ENCODE peak calls at places on chromosomes 1 and 21, in four cellular contexts. One of them, this sample, is unnamed.

GRCh38 chr1:39852214-39852791 is 31.0 kb downstream of the TRIT1 start:
- DNase-seq in CD8-positive, alpha-beta T cell: no peak
- DNase-seq in dorsolateral prefrontal cortex: no peak
- DNase-seq in AG04450: no peak
- DNase-seq in this sample: no peak

GRCh38 chr1:40178200-40178599 is 17.0 kb downstream of the RLF start:
- DNase-seq in dorsolateral prefrontal cortex: no peak
- DNase-seq in CD8-positive, alpha-beta T cell: no peak
- DNase-seq in AG04450: no peak
- DNase-seq in this sample: no peak

GRCh38 chr1:48019714-48020315 is 22.6 kb upstream of the TRABD2B start:
- DNase-seq in dorsolateral prefrontal cortex: no peak
- DNase-seq in AG04450: no peak
- DNase-seq in CD8-positive, alpha-beta T cell: no peak
- DNase-seq in this sample: no peak

GRCh38 chr21:25953659-25954058 is 216.9 kb downstream of the APP start:
- DNase-seq in dorsolateral prefrontal cortex: no peak
- DNase-seq in CD8-positive, alpha-beta T cell: no peak
- DNase-seq in AG04450: no peak
- DNase-seq in this sample: no peak

GRCh38 chr1:230643887-230644286 is 1.6 kb downstream of the COG2 start:
- DNase-seq in AG04450: peak
- DNase-seq in CD8-positive, alpha-beta T cell: no peak
- DNase-seq in dorsolateral prefrontal cortex: no peak
- DNase-seq in this sample: no peak

GRCh38 chr1:112396668-112397025 is 633 bp downstream of the CTTNBP2NL start:
- DNase-seq in dorsolateral prefrontal cortex: no peak
- DNase-seq in AG04450: no peak
- DNase-seq in CD8-positive, alpha-beta T cell: no peak
- DNase-seq in this sample: no peak

GRCh38 chr1:96979287-96979686 is 257.7 kb downstream of the PTBP2 start:
- DNase-seq in AG04450: no peak
- DNase-seq in dorsolateral prefrontal cortex: no peak
- DNase-seq in CD8-positive, alpha-beta T cell: no peak
- DNase-seq in this sample: no peak

GRCh38 chr1:208374391-208374941 is 130.3 kb upstream of the PLXNA2 start:
- DNase-seq in CD8-positive, alpha-beta T cell: no peak
- DNase-seq in AG04450: no peak
- DNase-seq in dorsolateral prefrontal cortex: no peak
- DNase-seq in this sample: no peak

GRCh38 chr1:221522440-221523050 is 219.3 kb downstream of the DUSP10 start:
- DNase-seq in CD8-positive, alpha-beta T cell: no peak
- DNase-seq in dorsolateral prefrontal cortex: no peak
- DNase-seq in AG04450: no peak
- DNase-seq in this sample: no peak

GRCh38 chr21:44684483-44684882 is 2.5 kb upstream of the KRTAP12-1 start:
- DNase-seq in AG04450: no peak
- DNase-seq in dorsolateral prefrontal cortex: no peak
- DNase-seq in CD8-positive, alpha-beta T cell: no peak
- DNase-seq in this sample: no peak

GRCh38 chr1:231632119-231632518 is 5.5 kb downstream of the DISC1 start:
- DNase-seq in CD8-positive, alpha-beta T cell: no peak
- DNase-seq in AG04450: no peak
- DNase-seq in dorsolateral prefrontal cortex: no peak
- DNase-seq in this sample: no peak

GRCh38 chr1:15089244-15089992 is 64.1 kb upstream of the TMEM51 start:
- DNase-seq in dorsolateral prefrontal cortex: no peak
- DNase-seq in CD8-positive, alpha-beta T cell: no peak
- DNase-seq in AG04450: no peak
- DNase-seq in this sample: no peak

GRCh38 chr1:63731117-63732043 is 42.4 kb upstream of the ROR1 start:
- DNase-seq in CD8-positive, alpha-beta T cell: no peak
- DNase-seq in AG04450: peak
- DNase-seq in dorsolateral prefrontal cortex: no peak
- DNase-seq in this sample: no peak

GRCh38 chr1:170032531-170033295 is 41.8 kb downstream of the KIFAP3 start:
- DNase-seq in dorsolateral prefrontal cortex: no peak
- DNase-seq in AG04450: no peak
- DNase-seq in CD8-positive, alpha-beta T cell: no peak
- DNase-seq in this sample: no peak

GRCh38 chr1:100479620-100480338 is 58.2 kb upstream of the GPR88 start:
- DNase-seq in dorsolateral prefrontal cortex: no peak
- DNase-seq in CD8-positive, alpha-beta T cell: no peak
- DNase-seq in AG04450: no peak
- DNase-seq in this sample: no peak

GRCh38 chr21:38768385-38769071 is 37.2 kb upstream of the ETS2 start:
- DNase-seq in AG04450: peak
- DNase-seq in dorsolateral prefrontal cortex: no peak
- DNase-seq in CD8-positive, alpha-beta T cell: no peak
- DNase-seq in this sample: no peak

GRCh38 chr1:232508161-232508661 is 121.7 kb downstream of the SIPA1L2 start:
- DNase-seq in CD8-positive, alpha-beta T cell: no peak
- DNase-seq in AG04450: no peak
- DNase-seq in dorsolateral prefrontal cortex: peak
- DNase-seq in this sample: no peak

GRCh38 chr1:41331546-41331917 is 29.7 kb upstream of the FOXO6 start:
- DNase-seq in dorsolateral prefrontal cortex: no peak
- DNase-seq in AG04450: no peak
- DNase-seq in CD8-positive, alpha-beta T cell: no peak
- DNase-seq in this sample: no peak

GRCh38 chr1:161179698-161180097 is 2.4 kb upstream of the B4GALT3 start:
- DNase-seq in AG04450: no peak
- DNase-seq in dorsolateral prefrontal cortex: no peak
- DNase-seq in CD8-positive, alpha-beta T cell: no peak
- DNase-seq in this sample: no peak

GRCh38 chr1:198848206-198848605 is 209.4 kb downstream of the PTPRC start:
- DNase-seq in dorsolateral prefrontal cortex: no peak
- DNase-seq in AG04450: no peak
- DNase-seq in CD8-positive, alpha-beta T cell: no peak
- DNase-seq in this sample: no peak

GRCh38 chr1:10696977-10697376 is 99.5 kb downstream of the CASZ1 start:
- DNase-seq in AG04450: no peak
- DNase-seq in dorsolateral prefrontal cortex: no peak
- DNase-seq in CD8-positive, alpha-beta T cell: no peak
- DNase-seq in this sample: no peak

GRCh38 chr1:14961661-14962267 is 191.8 kb upstream of the TMEM51 start:
- DNase-seq in AG04450: no peak
- DNase-seq in CD8-positive, alpha-beta T cell: no peak
- DNase-seq in dorsolateral prefrontal cortex: no peak
- DNase-seq in this sample: no peak

DNA sequence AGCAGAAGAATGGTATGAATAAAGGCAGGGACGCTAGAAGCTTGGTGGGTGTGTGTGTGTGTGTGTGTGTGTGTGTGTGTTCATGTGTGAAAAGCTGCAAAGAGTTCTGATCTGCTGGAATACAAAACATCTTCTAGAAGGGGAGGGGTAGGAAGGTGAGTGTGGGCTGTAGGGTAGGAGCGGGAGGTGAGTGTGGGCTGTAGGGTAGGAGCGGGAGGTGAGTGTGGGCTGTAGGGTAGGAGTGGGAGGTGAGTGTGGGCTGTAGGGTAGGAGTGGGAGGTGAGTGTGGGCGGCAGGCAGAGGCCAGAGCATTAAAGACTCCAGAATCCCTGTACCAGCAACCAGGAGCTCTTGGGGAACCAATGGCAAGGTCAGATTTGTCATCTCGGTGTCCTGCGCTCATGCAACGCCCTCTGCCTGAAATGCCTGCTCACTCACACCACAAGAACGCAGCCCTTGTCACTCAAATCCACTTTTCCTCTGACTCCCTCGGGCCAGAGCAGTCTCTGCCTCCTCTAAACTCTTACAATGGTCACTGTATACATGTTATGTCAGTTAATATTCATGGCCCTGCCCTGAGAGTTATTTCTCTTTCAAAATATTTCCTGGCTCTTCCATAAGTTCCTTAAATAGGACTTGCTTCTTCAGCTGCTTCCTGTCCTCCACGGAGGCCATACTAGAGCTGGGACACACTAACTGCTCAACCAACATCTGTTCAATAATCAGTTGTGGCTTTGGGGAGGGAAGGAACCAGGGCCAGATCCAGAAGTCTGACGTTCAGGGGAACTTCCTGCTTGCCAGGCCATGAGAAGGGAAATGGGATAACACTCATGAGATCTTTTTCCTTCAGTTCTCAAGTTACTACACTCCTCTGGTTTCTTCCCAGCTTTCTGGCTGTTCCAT is 53.6 kb upstream of the ZNF644 start:
- DNase-seq in CD8-positive, alpha-beta T cell: no peak
- DNase-seq in dorsolateral prefrontal cortex: no peak
- DNase-seq in AG04450: no peak
- DNase-seq in this sample: no peak
- TF ChIP-seq CTCF in CD8-positive, alpha-beta T cell: no peak
- TF ChIP-seq CTCF in dorsolateral prefrontal cortex: no peak
- TF ChIP-seq CTCF in AG04450: no peak
- TF ChIP-seq CTCF in this sample: no peak

DNA sequence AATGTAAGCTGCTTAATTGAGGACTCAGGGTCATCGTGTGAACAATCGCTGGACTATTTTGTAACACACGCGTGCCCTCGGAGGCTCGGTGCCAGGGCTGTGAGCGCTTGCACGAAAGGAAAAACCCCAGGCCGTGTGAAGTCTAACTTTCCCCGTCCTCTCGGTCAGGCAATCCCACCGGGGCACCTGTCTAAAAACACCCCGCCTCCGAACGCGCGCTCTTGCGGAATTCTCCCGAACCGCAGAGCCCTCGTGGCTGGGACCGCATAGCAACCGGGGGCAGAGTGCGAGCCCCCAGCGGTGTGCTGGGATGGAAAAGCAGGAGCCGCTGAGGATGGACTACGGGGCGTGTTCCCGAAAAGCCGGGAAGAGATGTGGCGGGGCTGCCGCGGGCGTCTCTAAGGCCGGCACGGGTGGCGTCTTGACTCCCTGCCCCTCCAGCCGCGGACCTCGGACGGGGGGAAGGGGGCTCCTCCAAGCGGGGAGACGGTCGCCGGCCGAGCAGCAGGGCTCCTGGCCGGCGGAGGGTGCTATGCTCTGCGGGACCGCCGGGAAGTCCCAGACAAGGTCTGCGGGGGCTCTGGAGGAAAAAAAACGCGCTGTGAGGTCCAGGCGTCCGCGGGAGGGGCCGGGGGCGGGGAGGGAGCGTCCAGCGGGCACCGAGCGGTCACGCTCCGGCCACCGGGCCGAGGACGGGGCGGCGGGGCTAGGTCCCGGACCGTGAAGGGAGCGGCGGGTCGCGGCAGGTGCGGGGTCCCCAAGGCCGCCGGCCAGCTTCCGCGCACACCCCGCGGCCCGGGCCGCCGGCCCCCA is 936 bp downstream of the ZBTB21 start:
- DNase-seq in AG04450: no peak
- DNase-seq in CD8-positive, alpha-beta T cell: peak
- DNase-seq in dorsolateral prefrontal cortex: no peak
- DNase-seq in this sample: peak
- TF ChIP-seq CTCF in AG04450: peak
- TF ChIP-seq CTCF in CD8-positive, alpha-beta T cell: no peak
- TF ChIP-seq CTCF in dorsolateral prefrontal cortex: peak
- TF ChIP-seq CTCF in this sample: peak

DNA sequence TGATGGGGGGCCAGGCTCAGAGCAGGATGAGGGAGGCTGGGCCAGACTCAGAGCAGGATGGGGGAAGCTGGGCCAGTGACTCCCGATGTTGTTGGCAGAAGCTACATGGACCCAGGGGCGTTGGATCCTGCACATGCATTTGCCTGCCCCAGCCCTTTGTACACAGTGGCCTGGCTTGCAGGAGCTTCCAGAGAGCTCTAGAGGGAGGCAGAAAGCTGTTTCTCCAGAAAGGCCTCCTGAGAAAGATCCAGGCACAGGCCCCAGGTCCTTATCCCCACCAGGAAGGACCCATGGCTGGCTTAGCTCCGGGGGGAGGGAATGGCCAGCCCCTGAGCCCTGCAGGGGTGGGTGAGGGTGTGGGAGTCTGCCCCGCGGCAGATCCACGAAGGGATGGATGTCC is 106.6 kb upstream of the ACTRT2 start:
- DNase-seq in CD8-positive, alpha-beta T cell: no peak
- DNase-seq in dorsolateral prefrontal cortex: peak
- DNase-seq in AG04450: no peak
- DNase-seq in this sample: no peak
- TF ChIP-seq CTCF in CD8-positive, alpha-beta T cell: no peak
- TF ChIP-seq CTCF in dorsolateral prefrontal cortex: no peak
- TF ChIP-seq CTCF in AG04450: no peak
- TF ChIP-seq CTCF in this sample: no peak

GRCh38 chr1:20483833-20484525 is 2.0 kb downstream of the CAMK2N1 start:
- DNase-seq in AG04450: no peak
- DNase-seq in CD8-positive, alpha-beta T cell: no peak
- DNase-seq in dorsolateral prefrontal cortex: peak
- DNase-seq in this sample: peak
- TF ChIP-seq CTCF in AG04450: no peak
- TF ChIP-seq CTCF in CD8-positive, alpha-beta T cell: no peak
- TF ChIP-seq CTCF in dorsolateral prefrontal cortex: peak
- TF ChIP-seq CTCF in this sample: peak

GRCh38 chr1:178243119-178243518 is 149.2 kb downstream of the RASAL2 start:
- DNase-seq in CD8-positive, alpha-beta T cell: no peak
- DNase-seq in dorsolateral prefrontal cortex: no peak
- DNase-seq in AG04450: no peak
- DNase-seq in this sample: no peak
- TF ChIP-seq CTCF in CD8-positive, alpha-beta T cell: no peak
- TF ChIP-seq CTCF in dorsolateral prefrontal cortex: no peak
- TF ChIP-seq CTCF in AG04450: no peak
- TF ChIP-seq CTCF in this sample: no peak

GRCh38 chr1:9038338-9038650 is 12.1 kb upstream of the SLC2A7 start:
- DNase-seq in dorsolateral prefrontal cortex: no peak
- DNase-seq in CD8-positive, alpha-beta T cell: no peak
- DNase-seq in AG04450: no peak
- DNase-seq in this sample: no peak
- TF ChIP-seq CTCF in dorsolateral prefrontal cortex: no peak
- TF ChIP-seq CTCF in CD8-positive, alpha-beta T cell: no peak
- TF ChIP-seq CTCF in AG04450: no peak
- TF ChIP-seq CTCF in this sample: no peak

GRCh38 chr1:17757426-17757825 is 2.3 kb downstream of the ACTL8 start:
- DNase-seq in CD8-positive, alpha-beta T cell: no peak
- DNase-seq in AG04450: no peak
- DNase-seq in dorsolateral prefrontal cortex: no peak
- DNase-seq in this sample: no peak
- TF ChIP-seq CTCF in CD8-positive, alpha-beta T cell: no peak
- TF ChIP-seq CTCF in AG04450: no peak
- TF ChIP-seq CTCF in dorsolateral prefrontal cortex: no peak
- TF ChIP-seq CTCF in this sample: no peak